ENCODE peak calls at places on chromosomes 11 and 22, in ten cellular contexts. A is non-pigmented ciliary epithelial cell; C is germinal center; G is CD4-positive, alpha-beta T cell; Y is NCI-H1105; S is NCI-H1436 treated with DMSO at 0.1 percent for 48 hours; L is GM04504; D is left lobe of liver; W is posterior vena cava; K is lower leg skin. Q is an unnamed sample.

GRCh38 chr11:126452256-126452655 is 96.8 kb downstream of the ST3GAL4 start:
- DNase-seq in A (no peak), C (no peak), G (no peak), Y (no peak), S (no peak), L (no peak), D (no peak), W (no peak), K (no peak), Q (no peak)

GRCh38 chr11:17395978-17396377 is 7.5 kb upstream of the KCNJ11 start:
- DNase-seq in A (no peak), C (no peak), G (no peak), Y (no peak), S (no peak), L (no peak), D (no peak), W (no peak), K (no peak), Q (no peak)

GRCh38 chr11:32437406-32438345 is 2.3 kb upstream of the WT1 start:
- DNase-seq in A (no peak), C (no peak), G (no peak), Y (no peak), S (no peak), L (no peak), D (no peak), W (no peak), K (no peak), Q (no peak)

GRCh38 chr11:80698646-80699045 is 1257.8 kb upstream of the TENM4 start:
- DNase-seq in A (no peak), C (no peak), G (no peak), Y (no peak), S (no peak), L (no peak), D (no peak), W (no peak), K (peak; percentile 20), Q (no peak)

GRCh38 chr11:58004664-58005063 is 19.0 kb upstream of the OR9Q1 start:
- DNase-seq in A (no peak), C (no peak), G (no peak), Y (no peak), S (no peak), L (no peak), D (no peak), W (no peak), K (no peak), Q (no peak)

GRCh38 chr22:20380486-20380885 is 13.5 kb upstream of the ZNF74 start:
- DNase-seq in A (no peak), C (no peak), G (no peak), Y (no peak), S (no peak), L (no peak), D (peak; percentile 12), W (no peak), K (no peak), Q (no peak)

GRCh38 chr22:11613898-11614755 is 3913.9 kb upstream of the OR11H1 start:
- DNase-seq in A (no peak), C (no peak), G (no peak), Y (no peak), S (no peak), L (no peak), D (no peak), W (no peak), K (no peak), Q (no peak)

GRCh38 chr11:111479666-111480065 is 32.5 kb downstream of the BTG4 start:
- DNase-seq in A (no peak), C (no peak), G (no peak), Y (no peak), S (no peak), L (no peak), D (no peak), W (no peak), K (no peak), Q (no peak)

GRCh38 chr11:70107191-70107590 is 29.1 kb downstream of the ANO1 start:
- DNase-seq in A (no peak), C (no peak), G (no peak), Y (no peak), S (no peak), L (no peak), D (no peak), W (no peak), K (no peak), Q (no peak)

GRCh38 chr22:50628543-50629134 is 687 bp upstream of the ARSA start:
- DNase-seq in A (no peak), C (no peak), G (no peak), Y (no peak), S (no peak), L (no peak), D (no peak), W (no peak), K (no peak), Q (no peak)

GRCh38 chr22:50537765-50538164 is 7.9 kb upstream of the KLHDC7B start:
- DNase-seq in A (no peak), C (no peak), G (no peak), Y (no peak), S (no peak), L (no peak), D (no peak), W (no peak), K (no peak), Q (no peak)

GRCh38 chr22:27873476-27873875 is 45.6 kb downstream of the PITPNB start:
- DNase-seq in A (no peak), C (no peak), G (no peak), Y (no peak), S (no peak), L (no peak), D (no peak), W (no peak), K (no peak), Q (no peak)

GRCh38 chr22:23156286-23156685 is 11.0 kb downstream of the RAB36 start:
- DNase-seq in A (no peak), C (no peak), G (no peak), Y (no peak), S (no peak), L (no peak), D (no peak), W (no peak), K (no peak), Q (no peak)

GRCh38 chr11:45852018-45852711 is 4.9 kb downstream of the CRY2 start:
- DNase-seq in A (no peak), C (peak; percentile 15), G (no peak), Y (no peak), S (no peak), L (no peak), D (peak; percentile 83), W (no peak), K (no peak), Q (no peak)

GRCh38 chr11:1674879-1675235 is 22.1 kb upstream of the KRTAP5-6 start:
- DNase-seq in A (no peak), C (no peak), G (peak; percentile 14), Y (no peak), S (no peak), L (no peak), D (peak; percentile 62), W (peak; percentile 75), K (no peak), Q (no peak)

GRCh38 chr11:83818349-83818748 is 532.2 kb upstream of the CCDC90B start:
- DNase-seq in A (no peak), C (no peak), G (no peak), Y (no peak), S (no peak), L (no peak), D (no peak), W (no peak), K (no peak), Q (no peak)

GRCh38 chr11:57087966-57088365 is 93.8 kb upstream of the LRRC55 start:
- DNase-seq in A (no peak), C (no peak), G (no peak), Y (no peak), S (no peak), L (no peak), D (no peak), W (no peak), K (no peak), Q (no peak)

GRCh38 chr22:44026066-44026629 is 2.0 kb downstream of the PARVB start:
- DNase-seq in A (no peak), C (no peak), G (no peak), Y (no peak), S (no peak), L (no peak), D (no peak), W (no peak), K (no peak), Q (no peak)

Q was measured in T-helper 17 cell.